ENCODE peak calls at places on chromosomes 16 and 17, in four cellular contexts. One of them, this sample, is unnamed.

GRCh38 chr16:10314811-10315210 is 71.0 kb upstream of the ATF7IP2 start:
- DNase-seq in fibroblast of the aortic adventitia: peak
- DNase-seq in ACHN: peak
- DNase-seq in stimulated activated CD8-positive, alpha-beta memory T cell treated with anti-CD3 and anti-CD28 coated beads, Interleukin-4, amount 100 ng/mL, for 24 hours: no peak
- DNase-seq in this sample: no peak

GRCh38 chr17:57672971-57673370 is 72.1 kb downstream of the CCDC182 start:
- DNase-seq in fibroblast of the aortic adventitia: no peak
- DNase-seq in ACHN: no peak
- DNase-seq in stimulated activated CD8-positive, alpha-beta memory T cell treated with anti-CD3 and anti-CD28 coated beads, Interleukin-4, amount 100 ng/mL, for 24 hours: no peak
- DNase-seq in this sample: no peak

GRCh38 chr17:67629963-67630320 is 87.8 kb upstream of the NOL11 start:
- DNase-seq in stimulated activated CD8-positive, alpha-beta memory T cell treated with anti-CD3 and anti-CD28 coated beads, Interleukin-4, amount 100 ng/mL, for 24 hours: no peak
- DNase-seq in ACHN: peak
- DNase-seq in fibroblast of the aortic adventitia: peak
- DNase-seq in this sample: no peak

GRCh38 chr16:106623-107324 is 28.7 kb downstream of the MPG start:
- DNase-seq in fibroblast of the aortic adventitia: peak
- DNase-seq in ACHN: peak
- DNase-seq in stimulated activated CD8-positive, alpha-beta memory T cell treated with anti-CD3 and anti-CD28 coated beads, Interleukin-4, amount 100 ng/mL, for 24 hours: no peak
- DNase-seq in this sample: peak

GRCh38 chr16:87466975-87467501 is 25.8 kb downstream of the ZCCHC14 start:
- DNase-seq in fibroblast of the aortic adventitia: no peak
- DNase-seq in ACHN: no peak
- DNase-seq in stimulated activated CD8-positive, alpha-beta memory T cell treated with anti-CD3 and anti-CD28 coated beads, Interleukin-4, amount 100 ng/mL, for 24 hours: no peak
- DNase-seq in this sample: no peak

GRCh38 chr16:8882041-8882617 is at the start of gene LITAFD:
- DNase-seq in fibroblast of the aortic adventitia: no peak
- DNase-seq in ACHN: no peak
- DNase-seq in stimulated activated CD8-positive, alpha-beta memory T cell treated with anti-CD3 and anti-CD28 coated beads, Interleukin-4, amount 100 ng/mL, for 24 hours: no peak
- DNase-seq in this sample: peak

GRCh38 chr17:4967539-4968165 is at the start of gene SPAG7:
- DNase-seq in fibroblast of the aortic adventitia: peak
- DNase-seq in ACHN: peak
- DNase-seq in stimulated activated CD8-positive, alpha-beta memory T cell treated with anti-CD3 and anti-CD28 coated beads, Interleukin-4, amount 100 ng/mL, for 24 hours: peak
- DNase-seq in this sample: peak

GRCh38 chr17:74959826-74960738 is 12.5 kb downstream of the HID1 start:
- DNase-seq in ACHN: peak
- DNase-seq in stimulated activated CD8-positive, alpha-beta memory T cell treated with anti-CD3 and anti-CD28 coated beads, Interleukin-4, amount 100 ng/mL, for 24 hours: no peak
- DNase-seq in fibroblast of the aortic adventitia: peak
- DNase-seq in this sample: no peak

GRCh38 chr17:29723283-29724047 is 100.8 kb upstream of the CORO6 start:
- DNase-seq in fibroblast of the aortic adventitia: no peak
- DNase-seq in ACHN: no peak
- DNase-seq in stimulated activated CD8-positive, alpha-beta memory T cell treated with anti-CD3 and anti-CD28 coated beads, Interleukin-4, amount 100 ng/mL, for 24 hours: no peak
- DNase-seq in this sample: no peak

GRCh38 chr16:87543436-87544191 is 50.8 kb upstream of the ZCCHC14 start:
- DNase-seq in fibroblast of the aortic adventitia: peak
- DNase-seq in ACHN: no peak
- DNase-seq in stimulated activated CD8-positive, alpha-beta memory T cell treated with anti-CD3 and anti-CD28 coated beads, Interleukin-4, amount 100 ng/mL, for 24 hours: no peak
- DNase-seq in this sample: peak

GRCh38 chr16:17529982-17530760 is 59.4 kb upstream of the XYLT1 start:
- DNase-seq in ACHN: no peak
- DNase-seq in fibroblast of the aortic adventitia: no peak
- DNase-seq in stimulated activated CD8-positive, alpha-beta memory T cell treated with anti-CD3 and anti-CD28 coated beads, Interleukin-4, amount 100 ng/mL, for 24 hours: no peak
- DNase-seq in this sample: no peak

GRCh38 chr17:19270951-19271611 is 33.9 kb downstream of the EPN2 start:
- DNase-seq in ACHN: no peak
- DNase-seq in fibroblast of the aortic adventitia: no peak
- DNase-seq in stimulated activated CD8-positive, alpha-beta memory T cell treated with anti-CD3 and anti-CD28 coated beads, Interleukin-4, amount 100 ng/mL, for 24 hours: no peak
- DNase-seq in this sample: peak

GRCh38 chr16:19344980-19345379 is 59.4 kb downstream of the CLEC19A start:
- DNase-seq in fibroblast of the aortic adventitia: no peak
- DNase-seq in stimulated activated CD8-positive, alpha-beta memory T cell treated with anti-CD3 and anti-CD28 coated beads, Interleukin-4, amount 100 ng/mL, for 24 hours: no peak
- DNase-seq in ACHN: no peak
- DNase-seq in this sample: no peak

GRCh38 chr17:13002761-13003453 is 14.9 kb downstream of the ELAC2 start:
- DNase-seq in ACHN: peak
- DNase-seq in fibroblast of the aortic adventitia: peak
- DNase-seq in stimulated activated CD8-positive, alpha-beta memory T cell treated with anti-CD3 and anti-CD28 coated beads, Interleukin-4, amount 100 ng/mL, for 24 hours: peak
- DNase-seq in this sample: peak

GRCh38 chr16:57988929-57989328 is 11.5 kb downstream of the ZNF319 start:
- DNase-seq in fibroblast of the aortic adventitia: peak
- DNase-seq in stimulated activated CD8-positive, alpha-beta memory T cell treated with anti-CD3 and anti-CD28 coated beads, Interleukin-4, amount 100 ng/mL, for 24 hours: no peak
- DNase-seq in ACHN: peak
- DNase-seq in this sample: peak

GRCh38 chr17:2171725-2172446 is 117.0 kb downstream of the HIC1 start:
- DNase-seq in stimulated activated CD8-positive, alpha-beta memory T cell treated with anti-CD3 and anti-CD28 coated beads, Interleukin-4, amount 100 ng/mL, for 24 hours: no peak
- DNase-seq in fibroblast of the aortic adventitia: peak
- DNase-seq in ACHN: peak
- DNase-seq in this sample: peak

GRCh38 chr17:43085489-43085888 is 39.7 kb downstream of the BRCA1 start:
- DNase-seq in ACHN: peak
- DNase-seq in stimulated activated CD8-positive, alpha-beta memory T cell treated with anti-CD3 and anti-CD28 coated beads, Interleukin-4, amount 100 ng/mL, for 24 hours: no peak
- DNase-seq in fibroblast of the aortic adventitia: peak
- DNase-seq in this sample: no peak

GRCh38 chr17:34840758-34841157 is 120.5 kb downstream of the CCT6B start:
- DNase-seq in fibroblast of the aortic adventitia: no peak
- DNase-seq in stimulated activated CD8-positive, alpha-beta memory T cell treated with anti-CD3 and anti-CD28 coated beads, Interleukin-4, amount 100 ng/mL, for 24 hours: no peak
- DNase-seq in ACHN: no peak
- DNase-seq in this sample: no peak

GRCh38 chr17:46157443-46158107 is 35.7 kb downstream of the KANSL1 start:
- DNase-seq in stimulated activated CD8-positive, alpha-beta memory T cell treated with anti-CD3 and anti-CD28 coated beads, Interleukin-4, amount 100 ng/mL, for 24 hours: no peak
- DNase-seq in fibroblast of the aortic adventitia: peak
- DNase-seq in ACHN: no peak
- DNase-seq in this sample: no peak

GRCh38 chr17:31489295-31490018 is 98.0 kb downstream of the RAB11FIP4 start:
- DNase-seq in fibroblast of the aortic adventitia: no peak
- DNase-seq in stimulated activated CD8-positive, alpha-beta memory T cell treated with anti-CD3 and anti-CD28 coated beads, Interleukin-4, amount 100 ng/mL, for 24 hours: no peak
- DNase-seq in ACHN: no peak
- DNase-seq in this sample: no peak

GRCh38 chr17:57461082-57461481 is 204.8 kb downstream of the MSI2 start:
- DNase-seq in fibroblast of the aortic adventitia: no peak
- DNase-seq in stimulated activated CD8-positive, alpha-beta memory T cell treated with anti-CD3 and anti-CD28 coated beads, Interleukin-4, amount 100 ng/mL, for 24 hours: no peak
- DNase-seq in ACHN: no peak
- DNase-seq in this sample: no peak

GRCh38 chr16:79632289-79632688 is 31.8 kb upstream of the MAF start:
- DNase-seq in stimulated activated CD8-positive, alpha-beta memory T cell treated with anti-CD3 and anti-CD28 coated beads, Interleukin-4, amount 100 ng/mL, for 24 hours: no peak
- DNase-seq in fibroblast of the aortic adventitia: no peak
- DNase-seq in ACHN: no peak
- DNase-seq in this sample: no peak

GRCh38 chr17:13638855-13639458 is 37.2 kb upstream of the HS3ST3A1 start:
- DNase-seq in ACHN: no peak
- DNase-seq in fibroblast of the aortic adventitia: peak
- DNase-seq in stimulated activated CD8-positive, alpha-beta memory T cell treated with anti-CD3 and anti-CD28 coated beads, Interleukin-4, amount 100 ng/mL, for 24 hours: no peak
- DNase-seq in this sample: no peak

GRCh38 chr16:13453938-13454553 is 465.9 kb upstream of the ERCC4 start:
- DNase-seq in fibroblast of the aortic adventitia: no peak
- DNase-seq in stimulated activated CD8-positive, alpha-beta memory T cell treated with anti-CD3 and anti-CD28 coated beads, Interleukin-4, amount 100 ng/mL, for 24 hours: no peak
- DNase-seq in ACHN: peak
- DNase-seq in this sample: no peak